ENCODE peak calls at places on chromosomes 5 and 9, in nine cellular contexts. L is CD4-positive, alpha-beta memory T cell; A is HCT116; Q is CD8-positive, alpha-beta T cell; X is naive thymus-derived CD4-positive, alpha-beta T cell; H is WERI-Rb-1; E is AG09309; D is fibroblast of the aortic adventitia; R is neural progenitor cell. B is an unnamed sample.

GRCh38 chr9:110996436-110997224 is 41.6 kb downstream of the LPAR1 start:
- DNase-seq in L (no peak), A (no peak), Q (no peak), X (no peak), H (no peak), E (peak; percentile 79), D (peak; percentile 83), R (no peak), B (no peak)

GRCh38 chr5:135027318-135027698 is 6.7 kb downstream of the PITX1 start:
- DNase-seq in L (no peak), A (no peak), Q (no peak), X (no peak), H (no peak), E (no peak), D (no peak), R (peak; percentile 62), B (no peak)

GRCh38 chr9:4080889-4081548 is 218.8 kb downstream of the GLIS3 start:
- DNase-seq in L (no peak), A (no peak), Q (no peak), X (no peak), H (no peak), E (no peak), D (no peak), R (peak; percentile 42), B (no peak)

GRCh38 chr9:131635285-131635684 is 90.0 kb downstream of the PRRT1B start:
- DNase-seq in L (peak; percentile 74), A (peak; percentile 71), Q (peak; percentile 87), X (peak; percentile 76), H (no peak), E (peak; percentile 90), D (peak; percentile 97), R (peak; percentile 26), B (no peak)

GRCh38 chr9:121055642-121056143 is 5.6 kb upstream of the C5 start:
- DNase-seq in L (no peak), A (no peak), Q (no peak), X (no peak), H (peak; percentile 20), E (no peak), D (peak; percentile 19), R (peak; percentile 44), B (no peak)

GRCh38 chr5:120430572-120430971 is 33.5 kb upstream of the PRR16 start:
- DNase-seq in L (no peak), A (no peak), Q (no peak), X (no peak), H (no peak), E (no peak), D (no peak), R (no peak), B (no peak)

GRCh38 chr5:123423278-123424149 is at the start of gene CEP120:
- DNase-seq in L (peak; percentile 96), A (peak; percentile 99), Q (peak; percentile 98), X (peak; percentile 96), H (peak; percentile 98), E (peak; percentile 97), D (peak; percentile 100), R (peak; percentile 100), B (peak; percentile 98)

GRCh38 chr9:2018162-2018643 is 3.1 kb downstream of the SMARCA2 start:
- DNase-seq in L (peak; percentile 39), A (no peak), Q (no peak), X (peak; percentile 35), H (no peak), E (no peak), D (no peak), R (no peak), B (no peak)

GRCh38 chr9:133342570-133342969 is 5.4 kb downstream of the MED22 start:
- DNase-seq in L (no peak), A (no peak), Q (no peak), X (no peak), H (peak; percentile 40), E (no peak), D (no peak), R (no peak), B (no peak)

GRCh38 chr5:62029303-62029702 is 276.7 kb upstream of the KIF2A start:
- DNase-seq in L (no peak), A (no peak), Q (no peak), X (no peak), H (no peak), E (peak; percentile 17), D (no peak), R (no peak), B (no peak)

GRCh38 chr5:45355189-45355992 is 340.8 kb downstream of the HCN1 start:
- DNase-seq in L (no peak), A (no peak), Q (no peak), X (no peak), H (no peak), E (no peak), D (no peak), R (no peak), B (no peak)

GRCh38 chr9:21255538-21256212 is 15.9 kb upstream of the IFNA14 start:
- DNase-seq in L (no peak), A (no peak), Q (no peak), X (no peak), H (no peak), E (no peak), D (no peak), R (no peak), B (no peak)

GRCh38 chr9:21251638-21252037 is 11.8 kb upstream of the IFNA14 start:
- DNase-seq in L (no peak), A (no peak), Q (no peak), X (no peak), H (no peak), E (no peak), D (no peak), R (no peak), B (no peak)

GRCh38 chr9:21251162-21251561 is 11.4 kb upstream of the IFNA14 start:
- DNase-seq in L (no peak), A (no peak), Q (no peak), X (no peak), H (no peak), E (no peak), D (no peak), R (no peak), B (no peak)

DNA sequence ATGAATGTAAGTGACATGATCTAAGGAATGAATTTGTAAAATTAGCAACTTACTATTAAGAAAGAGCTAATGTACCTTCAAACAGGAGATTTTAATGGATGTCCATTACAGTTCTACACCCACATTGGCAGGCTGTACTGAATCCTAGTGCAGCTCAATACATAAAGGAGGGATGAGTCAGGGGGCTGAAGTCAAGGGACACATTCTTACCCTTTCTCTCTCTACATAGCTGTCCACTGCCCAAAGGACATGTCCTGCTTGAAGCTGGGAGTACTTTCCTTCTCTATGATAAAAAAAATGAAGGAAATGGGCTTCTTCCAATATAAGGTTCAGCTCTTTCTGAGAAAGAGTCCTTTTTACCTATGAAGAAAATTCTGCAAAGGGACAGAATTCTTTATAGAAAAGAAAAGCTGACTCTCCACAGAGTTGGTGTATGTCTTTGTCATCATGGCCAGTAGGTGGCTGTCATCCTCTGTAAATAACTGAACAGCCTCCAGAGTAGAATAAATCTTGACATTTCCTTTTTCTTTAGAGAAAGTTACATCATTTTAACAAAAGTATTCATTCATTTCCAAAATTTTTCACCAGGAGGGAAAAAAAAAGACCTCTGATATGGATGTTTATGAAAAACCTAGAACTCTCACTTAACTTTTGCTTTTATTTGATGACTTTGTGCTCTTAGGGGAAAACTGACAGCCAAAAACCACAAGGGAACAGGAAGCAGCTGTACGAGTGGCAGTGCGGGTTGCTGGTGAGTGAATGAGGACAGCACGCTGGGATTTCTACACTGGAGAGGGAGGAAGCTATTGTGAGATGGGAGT is 13.1 kb upstream of the IFNA14 start:
- DNase-seq in L (peak; percentile 22), A (peak; percentile 38), Q (no peak), X (no peak), H (no peak), E (no peak), D (peak; percentile 31), R (peak; percentile 65), B (no peak)
- H3K4me3 ChIP-seq in L (no peak overlapping the region), A (peak overlapping the region; percentile 45), Q (no peak overlapping the region), X (no peak overlapping the region), H (no peak overlapping the region), E (no peak overlapping the region), D (no peak overlapping the region), R (peak overlapping the region; percentile 15), B (no peak overlapping the region)

GRCh38 chr5:5419291-5420210 is 2.9 kb upstream of the ICE1 start:
- DNase-seq in L (no peak), A (peak; percentile 48), Q (no peak), X (no peak), H (peak; percentile 17), E (peak; percentile 76), D (peak; percentile 80), R (peak; percentile 68), B (no peak)
- H3K4me3 ChIP-seq in L (no peak overlapping the region), A (no peak overlapping the region), Q (no peak overlapping the region), X (no peak overlapping the region), H (no peak overlapping the region), E (no peak overlapping the region), D (no peak overlapping the region), R (no peak overlapping the region), B (no peak overlapping the region)

GRCh38 chr9:125649826-125650225 is 57.2 kb downstream of the MAPKAP1 start:
- DNase-seq in L (no peak), A (no peak), Q (no peak), X (no peak), H (no peak), E (no peak), D (peak; percentile 17), R (no peak), B (no peak)

GRCh38 chr9:125648294-125648693 is 58.7 kb downstream of the MAPKAP1 start:
- DNase-seq in L (no peak), A (no peak), Q (no peak), X (no peak), H (no peak), E (no peak), D (no peak), R (no peak), B (no peak)

GRCh38 chr9:125651907-125652306 is 55.1 kb downstream of the MAPKAP1 start:
- DNase-seq in L (no peak), A (no peak), Q (no peak), X (no peak), H (no peak), E (no peak), D (peak; percentile 13), R (no peak), B (no peak)

GRCh38 chr9:125649315-125649714 is 57.7 kb downstream of the MAPKAP1 start:
- DNase-seq in L (no peak), A (peak; percentile 74), Q (no peak), X (no peak), H (no peak), E (no peak), D (peak; percentile 67), R (no peak), B (no peak)

GRCh38 chr9:125650271-125650737 is 56.7 kb downstream of the MAPKAP1 start:
- DNase-seq in L (no peak), A (no peak), Q (no peak), X (peak; percentile 10), H (no peak), E (no peak), D (peak; percentile 69), R (no peak), B (no peak)
- H3K4me3 ChIP-seq in L (no peak overlapping the region), A (peak overlapping the region; percentile 35), Q (no peak overlapping the region), X (no peak overlapping the region), H (no peak overlapping the region), E (peak overlapping the region; percentile 7), D (peak overlapping the region; percentile 42), R (no peak overlapping the region), B (no peak overlapping the region)

DNA sequence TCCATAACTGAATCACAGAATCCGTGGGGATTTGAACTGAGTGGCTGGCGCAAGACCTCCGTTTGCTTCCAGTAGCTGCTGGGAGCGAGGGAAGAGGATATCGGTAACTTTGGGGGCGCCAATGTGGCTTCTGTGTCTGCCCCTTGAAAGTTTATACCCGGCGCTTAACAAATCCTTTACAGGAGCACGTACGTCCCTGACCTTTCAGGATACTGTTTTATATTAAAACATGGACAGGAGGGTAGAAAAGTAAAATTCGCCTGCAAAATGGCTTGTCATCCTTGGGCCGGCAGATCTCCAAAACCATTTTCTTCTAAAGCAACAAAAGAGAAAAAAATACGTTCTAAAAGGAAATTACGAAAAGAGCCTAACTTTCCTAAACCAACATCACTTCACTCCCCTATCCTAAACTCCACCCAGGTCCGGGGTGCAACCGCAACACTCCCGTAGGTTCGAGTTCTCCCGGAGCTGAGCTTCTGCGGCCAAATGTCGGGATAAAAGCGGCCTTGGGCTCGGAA is 656 bp upstream of the DMRT3 start:
- DNase-seq in L (no peak), A (no peak), Q (no peak), X (no peak), H (no peak), E (no peak), D (no peak), R (no peak), B (no peak)
- H3K4me3 ChIP-seq in L (no peak overlapping the region), A (no peak overlapping the region), Q (no peak overlapping the region), X (no peak overlapping the region), H (peak overlapping the region; percentile 54), E (no peak overlapping the region), D (no peak overlapping the region), R (peak overlapping the region; percentile 55), B (no peak overlapping the region)